ENCODE peak calls at places on chromosomes 11 and 22, in seven cellular contexts. U is iris pigment epithelial cell; H is activated CD4-positive, alpha-beta T cell treated with anti-CD3 and anti-CD28 coated beads for 24 hours; Z is CD4-positive, alpha-beta T cell; T is neural progenitor cell; O is PC-3; B is activated CD8-positive, alpha-beta T cell treated with anti-CD3 and anti-CD28 coated beads, Interleukin-2, amount 10 ng/mL, durations not matched to agents 7 days and 5 days. I is an unnamed sample.

GRCh38 chr11:131025020-131025419 is 108.7 kb upstream of the SNX19 start:
- DNase-seq in H (no peak), U (peak; percentile 65), B (no peak), O (peak; percentile 74), Z (no peak), T (peak; percentile 61), I (no peak)

GRCh38 chr11:93850585-93851018 is at the start of gene VSTM5:
- DNase-seq in B (no peak), H (no peak), T (no peak), U (no peak), O (peak; percentile 92), Z (no peak), I (no peak)

GRCh38 chr11:108224366-108224765 is 1.5 kb downstream of the ATM start:
- DNase-seq in B (no peak), U (no peak), H (no peak), O (no peak), Z (no peak), T (no peak), I (no peak)

GRCh38 chr11:62552931-62553838 is 6.6 kb upstream of the AHNAK start:
- DNase-seq in B (peak; percentile 65), Z (peak; percentile 67), O (peak; percentile 98), H (no peak), T (peak; percentile 82), U (peak; percentile 96), I (peak; percentile 73)

GRCh38 chr11:20201231-20201630 is 41.0 kb upstream of the DBX1 start:
- DNase-seq in T (no peak), H (no peak), B (no peak), U (no peak), O (no peak), Z (no peak), I (no peak)

GRCh38 chr11:12276356-12276755 is 101.0 kb upstream of the PARVA start:
- DNase-seq in B (no peak), Z (no peak), U (no peak), T (no peak), H (no peak), O (no peak), I (no peak)

GRCh38 chr11:109914809-109915653 is 178.2 kb upstream of the ZC3H12C start:
- DNase-seq in Z (no peak), B (no peak), O (peak; percentile 75), T (no peak), H (no peak), U (peak; percentile 65), I (no peak)

GRCh38 chr11:77151804-77152513 is 23.9 kb downstream of the MYO7A start:
- DNase-seq in Z (peak; percentile 12), H (peak; percentile 13), U (peak; percentile 31), T (no peak), B (peak; percentile 82), O (no peak), I (no peak)

GRCh38 chr11:79028214-79028613 is 412.6 kb downstream of the TENM4 start:
- DNase-seq in O (no peak), Z (no peak), T (no peak), H (no peak), B (no peak), U (no peak), I (no peak)

GRCh38 chr11:82831364-82831763 is 68.9 kb downstream of the PRCP start:
- DNase-seq in U (no peak), Z (no peak), O (no peak), H (no peak), B (no peak), T (no peak), I (no peak)

GRCh38 chr11:86955674-86956522 is 703 bp upstream of the FZD4 start:
- DNase-seq in Z (peak; percentile 6), H (no peak), U (peak; percentile 90), T (peak; percentile 93), O (peak; percentile 83), B (peak; percentile 33), I (peak; percentile 88)

GRCh38 chr11:76745059-76745376 is 38.1 kb upstream of the TSKU start:
- DNase-seq in T (no peak), U (no peak), O (no peak), H (no peak), Z (no peak), B (no peak), I (no peak)

GRCh38 chr22:38760477-38761201 is 4.8 kb upstream of the SUN2 start:
- DNase-seq in Z (no peak), U (no peak), B (no peak), O (no peak), T (peak; percentile 45), H (no peak), I (no peak)

GRCh38 chr11:126927628-126928027 is 72.9 kb downstream of the KIRREL3 start:
- DNase-seq in U (no peak), H (no peak), O (no peak), T (no peak), Z (no peak), B (no peak), I (no peak)

GRCh38 chr11:128582496-128583366 is 4.6 kb downstream of the ETS1 start:
- DNase-seq in O (peak; percentile 97), H (no peak), U (peak; percentile 99), T (peak; percentile 50), Z (no peak), B (no peak), I (no peak)

GRCh38 chr22:20430101-20430640 is 7.5 kb downstream of the SCARF2 start:
- DNase-seq in U (no peak), B (no peak), O (no peak), H (no peak), T (no peak), Z (no peak), I (no peak)

GRCh38 chr22:49632199-49633009 is 195.3 kb downstream of the BRD1 start:
- DNase-seq in U (peak; percentile 49), H (no peak), O (peak; percentile 73), T (peak; percentile 93), B (peak; percentile 30), Z (no peak), I (peak; percentile 84)

GRCh38 chr11:68683086-68683951 is 1.0 kb upstream of the GAL start:
- DNase-seq in O (no peak), T (no peak), Z (no peak), H (no peak), B (no peak), U (no peak), I (no peak)

GRCh38 chr11:2419638-2420501 is 19.3 kb downstream of the TSSC4 start:
- DNase-seq in U (peak; percentile 71), H (peak; percentile 45), O (peak; percentile 83), T (peak; percentile 90), Z (peak; percentile 51), B (peak; percentile 76), I (peak; percentile 84)

GRCh38 chr22:47678048-47678447 is 915.6 kb downstream of the TBC1D22A start:
- DNase-seq in O (no peak), T (no peak), U (no peak), Z (no peak), B (no peak), H (no peak), I (no peak)

GRCh38 chr22:44242946-44243724 is 62.4 kb downstream of the PARVG start:
- DNase-seq in O (no peak), T (no peak), H (no peak), U (no peak), B (no peak), Z (no peak), I (no peak)

GRCh38 chr11:117559698-117560097 is 232.0 kb downstream of the CEP164 start:
- DNase-seq in U (no peak), B (no peak), Z (no peak), H (no peak), T (no peak), O (no peak), I (no peak)

GRCh38 chr11:79076526-79077115 is 364.2 kb downstream of the TENM4 start:
- DNase-seq in B (peak; percentile 35), T (peak; percentile 57), Z (no peak), H (no peak), O (peak; percentile 71), U (peak; percentile 54), I (no peak)

GRCh38 chr22:38230108-38230825 is 28.5 kb downstream of the MAFF start:
- DNase-seq in B (peak; percentile 56), T (peak; percentile 47), Z (peak; percentile 31), H (peak; percentile 22), U (peak; percentile 51), O (peak; percentile 26), I (no peak)

GRCh38 chr22:46764140-46764680 is 1.8 kb downstream of the TBC1D22A start:
- DNase-seq in B (no peak), O (no peak), U (peak; percentile 38), T (no peak), H (no peak), Z (no peak), I (no peak)

GRCh38 chr11:117997436-117998200 is 11.4 kb downstream of the IL10RA start:
- DNase-seq in B (no peak), U (no peak), H (no peak), O (no peak), T (no peak), Z (no peak), I (no peak)

GRCh38 chr11:118621071-118621815 is 13.8 kb downstream of the PHLDB1 start:
- DNase-seq in Z (peak; percentile 17), U (peak; percentile 91), H (no peak), O (peak; percentile 90), B (peak; percentile 28), T (peak; percentile 89), I (no peak)

GRCh38 chr11:132064987-132065620 is 694.7 kb downstream of the NTM start:
- DNase-seq in B (no peak), U (peak; percentile 96), H (no peak), T (no peak), Z (no peak), O (peak; percentile 79), I (no peak)

GRCh38 chr22:48602805-48603518 is 1224.7 kb downstream of the BRD1 start:
- DNase-seq in Z (no peak), H (no peak), B (no peak), U (no peak), T (no peak), O (no peak), I (no peak)

GRCh38 chr11:3087821-3088800 is 30.9 kb upstream of the CARS1 start:
- DNase-seq in T (no peak), B (no peak), U (no peak), H (no peak), O (peak; percentile 33), Z (no peak), I (no peak)

GRCh38 chr11:65653229-65654225 is 9.2 kb downstream of the RELA start:
- DNase-seq in H (no peak), U (no peak), O (no peak), T (no peak), B (no peak), Z (no peak), I (no peak)

GRCh38 chr11:107957109-107957588 is 28.9 kb downstream of the RAB39A start:
- DNase-seq in O (no peak), H (no peak), T (no peak), Z (no peak), U (peak; percentile 4), B (no peak), I (no peak)

GRCh38 chr11:38448284-38448683 is 1850.2 kb upstream of the RAG2 start:
- DNase-seq in T (no peak), B (no peak), U (no peak), Z (no peak), H (no peak), O (peak; percentile 46), I (no peak)

I was measured in H1.